ENCODE peak calls at places on chromosomes 4 and X, in four cellular contexts. One of them, this sample, is unnamed. For H3K4me1, the result is how much of the 10 kb centered on the place peaks cover.

GRCh38 chr4:186566068-186566467 is 10.7 kb upstream of the MTNR1A start:
- DNase-seq in H9: no peak
- DNase-seq in breast epithelium: no peak
- DNase-seq in ovary: no peak
- DNase-seq in this sample: no peak

GRCh38 chrX:152640039-152640818 is 2.5 kb downstream of the GABRQ start:
- DNase-seq in ovary: no peak
- DNase-seq in breast epithelium: no peak
- DNase-seq in H9: peak
- DNase-seq in this sample: no peak

GRCh38 chrX:9871871-9872270 is 85.6 kb downstream of the SHROOM2 start:
- DNase-seq in breast epithelium: no peak
- DNase-seq in H9: no peak
- DNase-seq in ovary: no peak
- DNase-seq in this sample: no peak

GRCh38 chr4:183195534-183195933 is 96.5 kb downstream of the WWC2 start:
- DNase-seq in breast epithelium: no peak
- DNase-seq in H9: no peak
- DNase-seq in ovary: no peak
- DNase-seq in this sample: no peak

GRCh38 chr4:7358100-7358735 is 76.5 kb downstream of the PSAPL1 start:
- DNase-seq in ovary: peak
- DNase-seq in H9: no peak
- DNase-seq in breast epithelium: peak
- DNase-seq in this sample: no peak

GRCh38 chr4:120071192-120071795 is 4.6 kb upstream of the MAD2L1 start:
- DNase-seq in ovary: no peak
- DNase-seq in breast epithelium: no peak
- DNase-seq in H9: no peak
- DNase-seq in this sample: no peak

GRCh38 chr4:2934077-2934812 is 29.0 kb downstream of the NOP14 start:
- DNase-seq in ovary: peak
- DNase-seq in H9: no peak
- DNase-seq in breast epithelium: peak
- DNase-seq in this sample: no peak

GRCh38 chr4:113919145-113919544 is 60.3 kb downstream of the ARSJ start:
- DNase-seq in breast epithelium: no peak
- DNase-seq in H9: no peak
- DNase-seq in ovary: no peak
- DNase-seq in this sample: no peak

GRCh38 chr4:102438873-102439614 is 62.1 kb upstream of the NFKB1 start:
- DNase-seq in ovary: no peak
- DNase-seq in breast epithelium: no peak
- DNase-seq in H9: no peak
- DNase-seq in this sample: no peak

GRCh38 chrX:153361781-153362397 is 27.9 kb downstream of the ZNF275 start:
- DNase-seq in H9: no peak
- DNase-seq in ovary: no peak
- DNase-seq in breast epithelium: no peak
- DNase-seq in this sample: no peak

GRCh38 chrX:22300130-22300529 is 27.4 kb downstream of the CBLL2 start:
- DNase-seq in ovary: no peak
- DNase-seq in H9: no peak
- DNase-seq in breast epithelium: no peak
- DNase-seq in this sample: no peak

GRCh38 chr4:98728433-98728832 is 70.0 kb upstream of the TSPAN5 start:
- DNase-seq in H9: no peak
- DNase-seq in ovary: no peak
- DNase-seq in breast epithelium: no peak
- DNase-seq in this sample: no peak

GRCh38 chr4:140116442-140117104 is 37.4 kb downstream of the MAML3 start:
- DNase-seq in H9: no peak
- DNase-seq in breast epithelium: no peak
- DNase-seq in ovary: no peak
- DNase-seq in this sample: no peak

GRCh38 chrX:119672252-119672825 is 20.6 kb downstream of the SEPTIN6 start:
- DNase-seq in H9: no peak
- DNase-seq in breast epithelium: no peak
- DNase-seq in ovary: no peak
- DNase-seq in this sample: no peak

GRCh38 chrX:69151898-69152297 is 13.4 kb downstream of the PJA1 start:
- DNase-seq in H9: no peak
- DNase-seq in ovary: no peak
- DNase-seq in breast epithelium: no peak
- DNase-seq in this sample: no peak

GRCh38 chr4:85402371-85402770 is 72.6 kb upstream of the ARHGAP24 start:
- DNase-seq in H9: no peak
- DNase-seq in breast epithelium: no peak
- DNase-seq in ovary: no peak
- DNase-seq in this sample: no peak

GRCh38 chr4:37001688-37002436 is 242.7 kb upstream of the NWD2 start:
- DNase-seq in H9: no peak
- DNase-seq in ovary: no peak
- DNase-seq in breast epithelium: no peak
- DNase-seq in this sample: no peak

GRCh38 chr4:105633241-105633640 is 75.2 kb downstream of the INTS12 start:
- DNase-seq in ovary: no peak
- DNase-seq in H9: no peak
- DNase-seq in breast epithelium: no peak
- DNase-seq in this sample: no peak

GRCh38 chr4:155944516-155944915 is 9.2 kb downstream of the CTSO start:
- DNase-seq in ovary: no peak
- DNase-seq in H9: no peak
- DNase-seq in breast epithelium: no peak
- DNase-seq in this sample: no peak

GRCh38 chr4:2297606-2298517 is 36.0 kb upstream of the MXD4 start:
- DNase-seq in H9: no peak
- DNase-seq in ovary: no peak
- DNase-seq in breast epithelium: no peak
- DNase-seq in this sample: no peak

GRCh38 chrX:149851864-149852263 is 29.1 kb upstream of the MAGEA8 start:
- DNase-seq in ovary: no peak
- DNase-seq in breast epithelium: no peak
- DNase-seq in H9: no peak
- DNase-seq in this sample: no peak

GRCh38 chr4:1202526-1203378 is 30.4 kb upstream of the SPON2 start:
- DNase-seq in ovary: peak
- DNase-seq in H9: no peak
- DNase-seq in breast epithelium: peak
- DNase-seq in this sample: no peak

GRCh38 chr4:94181815-94182214 is 25.9 kb upstream of the SMARCAD1 start:
- DNase-seq in breast epithelium: no peak
- DNase-seq in ovary: no peak
- DNase-seq in H9: no peak
- DNase-seq in this sample: no peak

GRCh38 chrX:43745938-43746721 is 90.0 kb downstream of the MAOA start:
- DNase-seq in ovary: no peak
- DNase-seq in H9: no peak
- DNase-seq in breast epithelium: no peak
- DNase-seq in this sample: no peak

GRCh38 chrX:103640401-103641155 is 11.8 kb downstream of the TCEAL1 start:
- DNase-seq in ovary: no peak
- DNase-seq in breast epithelium: no peak
- DNase-seq in H9: no peak
- DNase-seq in this sample: no peak

GRCh38 chr4:170423137-170423536 is 333.4 kb upstream of the AADAT start:
- DNase-seq in ovary: no peak
- DNase-seq in breast epithelium: no peak
- DNase-seq in H9: no peak
- DNase-seq in this sample: no peak

GRCh38 chr4:113116414-113117345 is 67.2 kb downstream of the ANK2 start:
- DNase-seq in H9: peak
- DNase-seq in breast epithelium: no peak
- DNase-seq in ovary: no peak
- DNase-seq in this sample: no peak

GRCh38 chrX:107449490-107450175 is at the start of gene FRMPD3:
- DNase-seq in ovary: peak
- DNase-seq in breast epithelium: no peak
- DNase-seq in H9: peak
- DNase-seq in this sample: no peak

GRCh38 chr4:72505314-72505744 is 63.7 kb downstream of the ADAMTS3 start:
- DNase-seq in ovary: no peak
- DNase-seq in breast epithelium: no peak
- DNase-seq in H9: peak
- DNase-seq in this sample: no peak

GRCh38 chr4:15836362-15836761 is 58.2 kb downstream of the CD38 start:
- DNase-seq in ovary: no peak
- DNase-seq in H9: no peak
- DNase-seq in breast epithelium: no peak
- DNase-seq in this sample: no peak

GRCh38 chrX:57364145-57364544 is 77.6 kb downstream of the FAAH2 start:
- DNase-seq in H9: no peak
- DNase-seq in breast epithelium: no peak
- DNase-seq in ovary: no peak
- DNase-seq in this sample: no peak

GRCh38 chrX:121504148-121504547 is 456.7 kb downstream of the GLUD2 start:
- DNase-seq in ovary: no peak
- DNase-seq in H9: no peak
- DNase-seq in breast epithelium: no peak
- DNase-seq in this sample: no peak

GRCh38 chrX:153773218-153773611 is 7.6 kb upstream of the SRPK3 start:
- DNase-seq in ovary: no peak
- DNase-seq in breast epithelium: no peak
- DNase-seq in H9: no peak
- DNase-seq in this sample: no peak

GRCh38 chr4:59637596-59637995 is 1562.5 kb upstream of the ADGRL3 start:
- DNase-seq in H9: no peak
- DNase-seq in ovary: no peak
- DNase-seq in breast epithelium: no peak
- DNase-seq in this sample: no peak

GRCh38 chr4:68264875-68265565 is 19.5 kb upstream of the TMPRSS11B start:
- DNase-seq in ovary: no peak
- DNase-seq in H9: no peak
- DNase-seq in breast epithelium: no peak
- DNase-seq in this sample: no peak

GRCh38 chr4:107757860-107758476 is 37.9 kb upstream of the PAPSS1 start:
- DNase-seq in ovary: no peak
- DNase-seq in breast epithelium: no peak
- DNase-seq in H9: no peak
- DNase-seq in this sample: no peak

GRCh38 chr4:70654605-70655011 is 11.7 kb downstream of the JCHAIN start:
- DNase-seq in H9: no peak
- DNase-seq in ovary: no peak
- DNase-seq in breast epithelium: no peak
- DNase-seq in this sample: no peak

GRCh38 chrX:64191281-64192010 is 14.1 kb downstream of the AMER1 start:
- DNase-seq in H9: no peak
- DNase-seq in breast epithelium: no peak
- DNase-seq in ovary: no peak
- DNase-seq in this sample: no peak

GRCh38 chrX:70664726-70665125 is 220.1 kb downstream of the DLG3 start:
- DNase-seq in H9: no peak
- DNase-seq in breast epithelium: no peak
- DNase-seq in ovary: no peak
- DNase-seq in this sample: no peak

GRCh38 chrX:38694394-38694793 is 106.9 kb upstream of the MID1IP1 start:
- DNase-seq in breast epithelium: no peak
- DNase-seq in ovary: no peak
- DNase-seq in H9: no peak
- DNase-seq in this sample: no peak

GRCh38 chrX:38699116-38699515 is 102.1 kb upstream of the MID1IP1 start:
- DNase-seq in H9: no peak
- DNase-seq in breast epithelium: no peak
- DNase-seq in ovary: no peak
- DNase-seq in this sample: no peak

GRCh38 chrX:38704146-38704882 is 96.9 kb upstream of the MID1IP1 start:
- DNase-seq in ovary: no peak
- DNase-seq in H9: no peak
- DNase-seq in breast epithelium: no peak
- DNase-seq in this sample: no peak

GRCh38 chrX:38701073-38701472 is 100.2 kb upstream of the MID1IP1 start:
- DNase-seq in H9: no peak
- DNase-seq in breast epithelium: no peak
- DNase-seq in ovary: no peak
- DNase-seq in this sample: no peak

GRCh38 chrX:38699603-38700110 is 101.6 kb upstream of the MID1IP1 start:
- DNase-seq in ovary: no peak
- DNase-seq in H9: no peak
- DNase-seq in breast epithelium: no peak
- DNase-seq in this sample: no peak
- TF ChIP-seq CTCF in ovary: no peak
- TF ChIP-seq CTCF in H9: no peak
- TF ChIP-seq CTCF in breast epithelium: no peak
- TF ChIP-seq CTCF in this sample: no peak

GRCh38 chr4:41360214-41360910 is 103.6 kb downstream of the UCHL1 start:
- DNase-seq in H9: peak
- DNase-seq in breast epithelium: peak
- DNase-seq in ovary: peak
- DNase-seq in this sample: no peak
- H3K27ac ChIP-seq in H9: no peak
- H3K27ac ChIP-seq in breast epithelium: peak
- H3K27ac ChIP-seq in ovary: no peak
- H3K27ac ChIP-seq in this sample: peak

GRCh38 chrX:20229155-20229554 is 37.6 kb downstream of the RPS6KA3 start:
- DNase-seq in ovary: no peak
- DNase-seq in H9: no peak
- DNase-seq in breast epithelium: no peak
- DNase-seq in this sample: no peak

GRCh38 chrX:20225488-20225833 is 41.2 kb downstream of the RPS6KA3 start:
- DNase-seq in H9: no peak
- DNase-seq in breast epithelium: no peak
- DNase-seq in ovary: no peak
- DNase-seq in this sample: no peak

GRCh38 chrX:20228245-20228644 is 38.5 kb downstream of the RPS6KA3 start:
- DNase-seq in breast epithelium: no peak
- DNase-seq in ovary: no peak
- DNase-seq in H9: no peak
- DNase-seq in this sample: no peak

GRCh38 chrX:20221902-20222301 is 44.8 kb downstream of the RPS6KA3 start:
- DNase-seq in breast epithelium: no peak
- DNase-seq in H9: no peak
- DNase-seq in ovary: no peak
- DNase-seq in this sample: no peak

GRCh38 chrX:20224814-20225487 is 41.8 kb downstream of the RPS6KA3 start:
- DNase-seq in H9: no peak
- DNase-seq in breast epithelium: no peak
- DNase-seq in ovary: no peak
- DNase-seq in this sample: no peak
- H3K4me1 ChIP-seq in H9: under half
- H3K4me1 ChIP-seq in breast epithelium: under half
- H3K4me1 ChIP-seq in ovary: under half
- H3K4me1 ChIP-seq in this sample: under half

DNA sequence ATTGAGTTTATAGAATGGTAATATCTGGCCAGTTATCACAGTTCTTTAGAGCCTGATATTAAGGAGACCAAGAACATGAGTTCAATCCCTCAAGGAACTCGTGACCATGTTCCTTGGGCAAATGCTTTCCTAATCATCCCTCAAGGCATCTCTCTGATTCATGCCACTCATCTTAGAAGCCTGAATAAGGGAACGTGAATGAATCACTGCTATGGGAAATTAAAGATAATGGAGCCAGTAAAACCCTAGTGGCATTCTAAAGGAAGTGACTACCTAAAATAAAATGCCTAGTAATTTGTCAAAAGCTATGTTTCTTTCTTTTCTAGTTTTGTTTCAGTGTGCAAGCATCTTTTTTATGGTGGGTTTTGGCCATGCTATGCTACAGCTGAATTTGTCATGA is 1161.3 kb downstream of the C4orf33 start:
- DNase-seq in ovary: no peak
- DNase-seq in breast epithelium: no peak
- DNase-seq in H9: no peak
- DNase-seq in this sample: no peak
- TF ChIP-seq CTCF in ovary: no peak
- TF ChIP-seq CTCF in breast epithelium: no peak
- TF ChIP-seq CTCF in H9: no peak
- TF ChIP-seq CTCF in this sample: no peak